ENCODE peak calls at places on chromosome 13, in five cellular contexts. T is naive thymus-derived CD4-positive, alpha-beta T cell; U is AG04450; N is lung; H is astrocyte. L is an unnamed sample. For H3K9me3, the result is how much of the 10 kb centered on the place peaks cover.

GRCh38 chr13:43676320-43676719 is 110.5 kb downstream of the ENOX1 start:
- DNase-seq in T (no peak), N (no peak), U (no peak), H (no peak), L (no peak)

GRCh38 chr13:80217614-80218456 is 123.1 kb downstream of the SPRY2 start:
- DNase-seq in N (no peak), H (peak), T (no peak), U (peak), L (no peak)

GRCh38 chr13:49986471-49986870 is 10.4 kb upstream of the TRIM13 start:
- DNase-seq in N (no peak), H (no peak), T (no peak), U (no peak), L (no peak)

GRCh38 chr13:50692396-50692915 is 151.0 kb downstream of the DLEU7 start:
- DNase-seq in U (no peak), N (no peak), T (no peak), H (peak), L (no peak)

GRCh38 chr13:32790731-32791130 is 204.5 kb downstream of the PDS5B start:
- DNase-seq in T (no peak), N (no peak), U (no peak), H (no peak), L (no peak)

GRCh38 chr13:80341098-80341701 is at the start of gene SPRY2:
- DNase-seq in N (peak), T (peak), H (peak), U (peak), L (peak)

GRCh38 chr13:36428083-36428482 is 4.2 kb upstream of the CCNA1 start:
- DNase-seq in H (peak), T (no peak), U (no peak), N (no peak), L (no peak)

GRCh38 chr13:98570929-98571372 is 6.0 kb downstream of the STK24 start:
- DNase-seq in H (peak), T (peak), N (peak), U (no peak), L (peak)

GRCh38 chr13:97242755-97243497 is 20.8 kb downstream of the MBNL2 start:
- DNase-seq in H (no peak), U (no peak), N (no peak), T (no peak), L (no peak)

GRCh38 chr13:74770361-74770760 is 636.2 kb upstream of the KLF12 start:
- DNase-seq in H (peak), U (peak), N (no peak), T (no peak), L (no peak)

GRCh38 chr13:102907016-102907756 is 61.4 kb downstream of the ERCC5 start:
- DNase-seq in T (no peak), N (no peak), H (no peak), U (no peak), L (no peak)

GRCh38 chr13:23639672-23640275 is 69.6 kb downstream of the TNFRSF19 start:
- DNase-seq in N (no peak), U (no peak), T (no peak), H (peak), L (no peak)

GRCh38 chr13:24709186-24709913 is 29.1 kb downstream of the ATP12A start:
- DNase-seq in H (no peak), U (no peak), N (no peak), T (peak), L (no peak)

GRCh38 chr13:105616313-105617075 is 919.0 kb downstream of the EFNB2 start:
- DNase-seq in T (no peak), H (peak), U (no peak), N (no peak), L (no peak)

GRCh38 chr13:71240906-71241305 is 626.1 kb downstream of the DACH1 start:
- DNase-seq in T (no peak), H (peak), U (no peak), N (no peak), L (no peak)

GRCh38 chr13:44667950-44668349 is 91.8 kb upstream of the TSC22D1 start:
- DNase-seq in N (no peak), H (peak), U (no peak), T (no peak), L (no peak)

DNA sequence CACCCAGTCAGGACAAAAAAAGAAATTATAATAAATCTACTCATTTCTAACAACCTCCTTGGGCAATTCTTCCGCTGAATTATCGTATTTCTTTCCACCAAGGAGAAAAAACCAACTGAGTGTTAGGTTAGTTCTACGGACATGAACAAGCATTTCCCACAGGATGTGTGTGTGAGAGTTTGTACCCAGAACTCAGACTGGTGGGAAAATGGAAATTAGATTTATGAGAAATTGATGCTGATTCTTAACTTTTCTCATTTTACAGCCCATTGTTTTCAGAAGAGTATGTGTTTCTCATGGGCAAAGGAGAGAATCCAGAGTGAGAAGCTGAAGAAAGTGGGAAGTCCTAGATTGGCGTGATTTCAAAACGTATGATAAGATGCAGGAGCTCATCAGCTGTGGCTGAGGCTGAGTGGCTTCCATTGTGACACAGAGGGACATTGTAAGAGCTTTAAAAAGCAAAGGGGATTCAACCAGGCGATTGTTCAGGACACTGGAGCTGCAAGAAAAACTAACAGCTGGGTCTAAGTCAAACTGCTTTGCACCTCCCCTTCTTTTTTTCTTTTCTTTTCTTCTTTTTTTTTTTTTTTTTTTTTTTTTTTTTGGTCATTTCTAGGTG is 184.8 kb upstream of the ARGLU1 start:
- DNase-seq in U (no peak), T (no peak), H (no peak), N (no peak), L (no peak)
- H3K4me3 ChIP-seq in U (no peak), T (no peak), H (no peak), N (no peak), L (no peak)

DNA sequence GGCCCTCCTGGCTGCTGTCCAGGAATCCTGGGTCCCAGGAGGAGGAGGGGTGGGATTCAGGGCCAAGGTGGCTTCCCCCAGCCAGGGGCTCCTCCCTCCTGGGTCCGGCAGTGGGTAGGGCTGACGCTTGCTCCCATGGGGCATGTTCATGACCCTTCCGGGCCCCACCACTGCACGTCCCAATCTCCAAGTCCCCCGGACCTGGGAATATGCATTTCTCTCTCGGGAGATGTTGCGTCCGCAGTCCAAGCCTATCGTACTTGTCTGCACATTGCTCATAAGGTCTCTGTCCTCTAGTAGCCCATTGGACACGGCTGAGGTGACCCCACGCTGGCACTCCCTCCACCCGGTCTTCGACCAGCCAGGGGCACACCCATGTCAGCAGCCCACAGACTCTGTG is 192.3 kb downstream of the TEX29 start:
- DNase-seq in H (no peak), T (no peak), N (no peak), U (no peak), L (no peak)
- H3K9me3 ChIP-seq in H (under half), T (under half), N (under half), U (half or more), L (under half)

GRCh38 chr13:40341501-40341900 is 324.9 kb downstream of the FOXO1 start:
- DNase-seq in N (no peak), T (no peak), H (no peak), U (no peak), L (no peak)
- H3K4me3 ChIP-seq in N (no peak), T (no peak), H (no peak), U (no peak), L (no peak)

GRCh38 chr13:19148561-19148960 is 33.1 kb downstream of the TUBA3C start:
- DNase-seq in H (no peak), T (no peak), N (no peak), U (no peak), L (no peak)

GRCh38 chr13:19152403-19152802 is 29.2 kb downstream of the TUBA3C start:
- DNase-seq in U (no peak), T (no peak), N (no peak), H (no peak), L (no peak)

GRCh38 chr13:19150712-19151228 is 30.9 kb downstream of the TUBA3C start:
- DNase-seq in H (no peak), N (no peak), T (no peak), U (no peak), L (no peak)

GRCh38 chr13:19151581-19152263 is 29.9 kb downstream of the TUBA3C start:
- DNase-seq in T (no peak), U (no peak), H (no peak), N (no peak), L (no peak)

GRCh38 chr13:19150226-19150625 is 31.4 kb downstream of the TUBA3C start:
- DNase-seq in U (no peak), H (no peak), N (no peak), T (no peak), L (no peak)
- H3K9me3 ChIP-seq in U (half or more), H (under half), N (under half), T (under half), L (under half)

DNA sequence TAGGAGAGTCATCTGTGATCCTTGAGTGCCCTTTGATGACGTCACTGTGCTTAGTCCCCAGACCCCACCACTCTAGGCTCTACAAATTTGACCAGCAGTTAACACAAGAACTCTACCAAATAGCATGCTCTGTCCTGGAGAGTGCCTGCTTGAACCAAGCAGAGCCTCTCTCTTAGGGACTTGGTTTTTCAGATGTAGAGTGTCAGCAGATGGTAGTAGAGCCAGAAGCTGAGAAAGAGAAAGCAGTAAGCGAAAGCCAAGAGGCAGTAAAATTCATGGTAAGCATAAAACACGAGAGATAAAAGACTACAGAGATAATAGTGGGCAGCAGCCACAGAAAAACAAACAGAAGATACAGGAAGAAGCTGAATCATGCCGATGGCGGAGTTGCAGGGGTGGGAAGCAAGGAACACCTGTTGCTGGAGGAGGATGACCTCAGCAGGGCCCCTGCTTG is 193.3 kb downstream of the SLC7A1 start:
- DNase-seq in H (peak), U (peak), N (no peak), T (no peak), L (peak)
- H3K4me3 ChIP-seq in H (no peak), U (peak), N (no peak), T (no peak), L (no peak)

GRCh38 chr13:109251958-109252357 is 534.4 kb downstream of the IRS2 start:
- DNase-seq in T (no peak), H (no peak), U (no peak), N (no peak), L (no peak)
- H3K9me3 ChIP-seq in T (under half), H (under half), U (under half), N (under half), L (under half)

GRCh38 chr13:66994498-66995365 is 235.4 kb downstream of the PCDH9 start:
- DNase-seq in H (no peak), N (no peak), U (no peak), T (no peak), L (no peak)

GRCh38 chr13:66992183-66992582 is 238.0 kb downstream of the PCDH9 start:
- DNase-seq in T (no peak), N (no peak), U (no peak), H (peak), L (peak)

GRCh38 chr13:66992683-66993082 is 237.5 kb downstream of the PCDH9 start:
- DNase-seq in H (no peak), N (no peak), T (no peak), U (no peak), L (no peak)

GRCh38 chr13:66995366-66995663 is 234.8 kb downstream of the PCDH9 start:
- DNase-seq in U (no peak), N (no peak), H (no peak), T (no peak), L (no peak)

DNA sequence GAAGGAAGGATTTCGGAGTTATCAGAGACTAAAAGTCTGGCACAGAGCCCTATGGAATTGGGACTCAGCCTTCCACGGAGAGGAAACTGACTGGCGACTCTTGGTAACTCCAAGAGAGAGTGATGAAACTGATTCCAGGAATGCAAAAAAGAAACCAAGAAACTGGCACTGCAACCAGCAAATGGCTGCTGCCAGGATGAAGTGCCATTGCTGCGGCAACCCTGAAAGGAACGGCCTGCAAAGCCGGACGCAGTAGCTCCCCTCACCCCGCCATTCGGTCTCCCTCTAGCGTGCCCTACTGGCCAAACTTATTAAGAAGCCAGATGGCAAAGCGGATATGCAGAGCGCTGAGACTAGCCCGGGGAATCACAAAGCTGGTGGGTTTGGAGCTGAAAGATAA is 236.0 kb downstream of the PCDH9 start:
- DNase-seq in U (no peak), T (peak), H (peak), N (peak), L (peak)
- H3K4me3 ChIP-seq in U (peak), T (no peak), H (peak), N (no peak), L (peak)